ENCODE peak calls at places on chromosome 18, in four cellular contexts. One of them, this sample, is unnamed.

GRCh38 chr18:24763765-24764548 is 303.5 kb downstream of the HRH4 start:
- DNase-seq in GM12878: no peak
- DNase-seq in K562: no peak
- DNase-seq in HL-60: no peak
- DNase-seq in this sample: no peak

GRCh38 chr18:74261053-74261452 is 30.7 kb downstream of the CYB5A start:
- DNase-seq in K562: no peak
- DNase-seq in HL-60: no peak
- DNase-seq in GM12878: no peak
- DNase-seq in this sample: no peak

GRCh38 chr18:67726882-67727281 is 210.4 kb upstream of the DSEL start:
- DNase-seq in HL-60: no peak
- DNase-seq in GM12878: no peak
- DNase-seq in K562: no peak
- DNase-seq in this sample: no peak

GRCh38 chr18:8705280-8705940 is at the start of gene MTCL1:
- DNase-seq in GM12878: no peak
- DNase-seq in K562: peak
- DNase-seq in HL-60: no peak
- DNase-seq in this sample: peak

GRCh38 chr18:72738136-72738535 is 129.7 kb downstream of the NETO1 start:
- DNase-seq in GM12878: no peak
- DNase-seq in K562: no peak
- DNase-seq in HL-60: no peak
- DNase-seq in this sample: no peak

GRCh38 chr18:80167947-80168745 is 59.1 kb downstream of the ADNP2 start:
- DNase-seq in HL-60: no peak
- DNase-seq in GM12878: no peak
- DNase-seq in K562: no peak
- DNase-seq in this sample: no peak

GRCh38 chr18:61336766-61337165 is 3.5 kb downstream of the CDH20 start:
- DNase-seq in GM12878: no peak
- DNase-seq in K562: no peak
- DNase-seq in HL-60: no peak
- DNase-seq in this sample: no peak

GRCh38 chr18:76412818-76413565 is 82.0 kb downstream of the ZNF516 start:
- DNase-seq in GM12878: no peak
- DNase-seq in K562: no peak
- DNase-seq in HL-60: no peak
- DNase-seq in this sample: no peak

GRCh38 chr18:11494093-11494492 is 115.3 kb upstream of the SLC35G4 start:
- DNase-seq in GM12878: no peak
- DNase-seq in K562: no peak
- DNase-seq in HL-60: no peak
- DNase-seq in this sample: no peak

GRCh38 chr18:31657823-31658669 is 26.3 kb downstream of the B4GALT6 start:
- DNase-seq in K562: peak
- DNase-seq in HL-60: no peak
- DNase-seq in GM12878: peak
- DNase-seq in this sample: no peak
- TF ChIP-seq SPI1 in K562: no peak
- TF ChIP-seq SPI1 in HL-60: no peak
- TF ChIP-seq SPI1 in GM12878: no peak
- TF ChIP-seq SPI1 in this sample: no peak

GRCh38 chr18:28138816-28139215 is 38.1 kb downstream of the CDH2 start:
- DNase-seq in GM12878: no peak
- DNase-seq in HL-60: no peak
- DNase-seq in K562: no peak
- DNase-seq in this sample: no peak

GRCh38 chr18:28132084-28132483 is 44.8 kb downstream of the CDH2 start:
- DNase-seq in HL-60: no peak
- DNase-seq in GM12878: no peak
- DNase-seq in K562: no peak
- DNase-seq in this sample: no peak

GRCh38 chr18:28134774-28135173 is 42.2 kb downstream of the CDH2 start:
- DNase-seq in K562: no peak
- DNase-seq in GM12878: no peak
- DNase-seq in HL-60: no peak
- DNase-seq in this sample: no peak

DNA sequence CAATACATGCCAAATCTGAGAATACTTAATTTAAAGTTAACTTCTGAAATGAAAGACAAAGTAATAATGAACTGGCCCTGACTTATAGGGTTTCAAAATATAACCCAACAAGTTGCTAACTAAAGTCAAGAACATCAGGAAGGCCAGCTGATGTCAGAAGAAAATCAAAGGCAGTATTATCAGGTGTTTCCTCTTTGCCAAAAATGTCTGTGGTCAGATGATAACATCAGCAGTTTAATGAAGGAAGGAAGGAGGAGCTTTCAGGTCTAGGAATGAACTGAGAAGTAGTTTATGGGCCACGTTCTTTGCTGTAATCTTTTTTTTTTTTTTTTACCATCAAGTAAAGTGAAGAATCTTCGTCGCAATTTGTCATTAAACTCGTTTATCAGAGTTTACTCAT is 40.9 kb downstream of the CDH2 start:
- DNase-seq in HL-60: no peak
- DNase-seq in K562: no peak
- DNase-seq in GM12878: no peak
- DNase-seq in this sample: no peak
- TF ChIP-seq SPI1 in HL-60: no peak
- TF ChIP-seq SPI1 in K562: no peak
- TF ChIP-seq SPI1 in GM12878: no peak
- TF ChIP-seq SPI1 in this sample: no peak

GRCh38 chr18:45402485-45403056 is 212.7 kb upstream of the SLC14A2 start:
- DNase-seq in K562: no peak
- DNase-seq in GM12878: no peak
- DNase-seq in HL-60: no peak
- DNase-seq in this sample: no peak
- TF ChIP-seq SPI1 in K562: no peak
- TF ChIP-seq SPI1 in GM12878: no peak
- TF ChIP-seq SPI1 in HL-60: no peak
- TF ChIP-seq SPI1 in this sample: no peak

GRCh38 chr18:27165412-27165811 is 19.7 kb downstream of the CHST9 start:
- DNase-seq in K562: no peak
- DNase-seq in HL-60: no peak
- DNase-seq in GM12878: no peak
- DNase-seq in this sample: no peak
- TF ChIP-seq SPI1 in K562: no peak
- TF ChIP-seq SPI1 in HL-60: no peak
- TF ChIP-seq SPI1 in GM12878: no peak
- TF ChIP-seq SPI1 in this sample: no peak

GRCh38 chr18:23661735-23662308 is 889 bp downstream of the ANKRD29 start:
- DNase-seq in HL-60: no peak
- DNase-seq in K562: no peak
- DNase-seq in GM12878: no peak
- DNase-seq in this sample: no peak

GRCh38 chr18:23662309-23663263 is at the start of gene ANKRD29:
- DNase-seq in K562: no peak
- DNase-seq in HL-60: peak
- DNase-seq in GM12878: no peak
- DNase-seq in this sample: peak

GRCh38 chr18:23658296-23658695 is 4.4 kb downstream of the ANKRD29 start:
- DNase-seq in K562: no peak
- DNase-seq in HL-60: no peak
- DNase-seq in GM12878: no peak
- DNase-seq in this sample: no peak
- TF ChIP-seq SPI1 in K562: no peak
- TF ChIP-seq SPI1 in HL-60: no peak
- TF ChIP-seq SPI1 in GM12878: no peak
- TF ChIP-seq SPI1 in this sample: no peak

GRCh38 chr18:31281437-31281836 is 36.5 kb upstream of the DSG1 start:
- DNase-seq in GM12878: no peak
- DNase-seq in HL-60: no peak
- DNase-seq in K562: no peak
- DNase-seq in this sample: no peak
- TF ChIP-seq SPI1 in GM12878: no peak
- TF ChIP-seq SPI1 in HL-60: no peak
- TF ChIP-seq SPI1 in K562: no peak
- TF ChIP-seq SPI1 in this sample: no peak

GRCh38 chr18:70520867-70521266 is 232.0 kb downstream of the SOCS6 start:
- DNase-seq in GM12878: no peak
- DNase-seq in K562: no peak
- DNase-seq in HL-60: no peak
- DNase-seq in this sample: no peak

GRCh38 chr18:70522183-70522582 is 233.3 kb downstream of the SOCS6 start:
- DNase-seq in GM12878: no peak
- DNase-seq in HL-60: no peak
- DNase-seq in K562: no peak
- DNase-seq in this sample: no peak

GRCh38 chr18:70523798-70524182 is 234.9 kb downstream of the SOCS6 start:
- DNase-seq in K562: no peak
- DNase-seq in HL-60: no peak
- DNase-seq in GM12878: no peak
- DNase-seq in this sample: no peak

DNA sequence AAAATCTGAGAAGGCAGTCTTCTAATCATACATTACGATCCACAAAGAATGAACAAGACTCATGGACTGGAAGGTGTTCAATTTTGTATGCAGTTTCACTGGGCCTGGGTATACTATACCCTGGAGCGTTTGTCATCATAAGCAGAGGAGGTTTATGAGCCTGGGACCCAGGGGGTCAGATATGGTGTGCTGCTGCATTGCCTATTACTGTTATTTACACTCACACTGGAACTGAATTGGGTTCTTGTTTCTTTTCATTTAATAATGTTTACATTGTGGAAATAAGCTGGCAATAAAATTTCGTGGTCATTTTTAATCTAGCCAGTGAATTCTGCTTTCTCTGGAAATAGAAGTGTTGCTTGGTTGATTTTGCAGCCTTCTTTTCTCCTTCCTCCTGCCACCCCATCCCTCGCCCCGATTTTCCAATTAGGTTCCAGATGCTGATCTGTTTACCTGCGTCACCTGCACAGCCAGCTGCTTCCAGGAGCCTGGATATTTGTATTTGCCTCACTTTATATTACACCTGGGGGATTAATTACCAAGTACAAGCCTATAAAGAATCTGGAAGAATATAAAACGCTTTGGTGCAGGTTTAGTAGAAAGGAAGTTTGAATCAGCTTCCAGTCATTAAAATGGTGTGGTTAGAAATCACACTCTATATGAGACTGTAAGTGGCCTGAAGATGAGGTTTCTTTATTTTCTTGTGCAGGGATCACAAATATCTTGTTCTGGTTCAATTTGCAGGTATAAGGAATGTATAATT is 234.4 kb downstream of the SOCS6 start:
- DNase-seq in HL-60: no peak
- DNase-seq in GM12878: no peak
- DNase-seq in K562: no peak
- DNase-seq in this sample: no peak
- TF ChIP-seq SPI1 in HL-60: no peak
- TF ChIP-seq SPI1 in GM12878: no peak
- TF ChIP-seq SPI1 in K562: no peak
- TF ChIP-seq SPI1 in this sample: no peak

This sample was measured in GM12891.